ENCODE peak calls at places on chromosomes 12 and 14, in four cellular contexts. One of them, this sample, is unnamed.

GRCh38 chr12:7116196-7116595 is 7.2 kb upstream of the C1RL start:
- DNase-seq in right lobe of liver: peak; percentile 9
- DNase-seq in body of pancreas: no peak
- DNase-seq in CD8-positive, alpha-beta T cell: no peak
- DNase-seq in this sample: no peak

GRCh38 chr14:99971087-99971928 is 93.9 kb upstream of the EVL start:
- DNase-seq in CD8-positive, alpha-beta T cell: peak; percentile 73
- DNase-seq in body of pancreas: peak; percentile 87
- DNase-seq in right lobe of liver: peak; percentile 89
- DNase-seq in this sample: peak; percentile 99

GRCh38 chr12:89067436-89067835 is 284.9 kb downstream of the DUSP6 start:
- DNase-seq in right lobe of liver: no peak
- DNase-seq in CD8-positive, alpha-beta T cell: no peak
- DNase-seq in body of pancreas: no peak
- DNase-seq in this sample: peak; percentile 51

GRCh38 chr14:70114621-70115156 is 74.1 kb downstream of the SLC8A3 start:
- DNase-seq in right lobe of liver: no peak
- DNase-seq in CD8-positive, alpha-beta T cell: no peak
- DNase-seq in body of pancreas: no peak
- DNase-seq in this sample: no peak

GRCh38 chr12:131333136-131333535 is 377.8 kb upstream of the SFSWAP start:
- DNase-seq in body of pancreas: no peak
- DNase-seq in right lobe of liver: no peak
- DNase-seq in CD8-positive, alpha-beta T cell: no peak
- DNase-seq in this sample: no peak

GRCh38 chr12:32273712-32274111 is 125.6 kb upstream of the FGD4 start:
- DNase-seq in CD8-positive, alpha-beta T cell: peak; percentile 36
- DNase-seq in right lobe of liver: no peak
- DNase-seq in body of pancreas: no peak
- DNase-seq in this sample: no peak

GRCh38 chr12:108843187-108843586 is 14.2 kb downstream of the SSH1 start:
- DNase-seq in right lobe of liver: no peak
- DNase-seq in body of pancreas: no peak
- DNase-seq in CD8-positive, alpha-beta T cell: no peak
- DNase-seq in this sample: no peak

GRCh38 chr14:36507847-36508417 is 12.1 kb downstream of the NKX2-1 start:
- DNase-seq in CD8-positive, alpha-beta T cell: no peak
- DNase-seq in body of pancreas: no peak
- DNase-seq in right lobe of liver: no peak
- DNase-seq in this sample: peak; percentile 41

GRCh38 chr12:130086248-130086647 is 76.0 kb upstream of the FZD10 start:
- DNase-seq in right lobe of liver: no peak
- DNase-seq in CD8-positive, alpha-beta T cell: no peak
- DNase-seq in body of pancreas: no peak
- DNase-seq in this sample: no peak

GRCh38 chr12:107448198-107448597 is 237.4 kb upstream of the PWP1 start:
- DNase-seq in right lobe of liver: no peak
- DNase-seq in CD8-positive, alpha-beta T cell: no peak
- DNase-seq in body of pancreas: no peak
- DNase-seq in this sample: no peak

GRCh38 chr14:25411933-25412757 is 362.2 kb upstream of the STXBP6 start:
- DNase-seq in CD8-positive, alpha-beta T cell: no peak
- DNase-seq in right lobe of liver: no peak
- DNase-seq in body of pancreas: no peak
- DNase-seq in this sample: peak; percentile 31

GRCh38 chr12:19826988-19827550 is 387.8 kb downstream of the AEBP2 start:
- DNase-seq in right lobe of liver: no peak
- DNase-seq in body of pancreas: no peak
- DNase-seq in CD8-positive, alpha-beta T cell: no peak
- DNase-seq in this sample: no peak

GRCh38 chr12:53820503-53820902 is 68.7 kb upstream of the CISTR start:
- DNase-seq in right lobe of liver: no peak
- DNase-seq in body of pancreas: no peak
- DNase-seq in CD8-positive, alpha-beta T cell: no peak
- DNase-seq in this sample: no peak

DNA sequence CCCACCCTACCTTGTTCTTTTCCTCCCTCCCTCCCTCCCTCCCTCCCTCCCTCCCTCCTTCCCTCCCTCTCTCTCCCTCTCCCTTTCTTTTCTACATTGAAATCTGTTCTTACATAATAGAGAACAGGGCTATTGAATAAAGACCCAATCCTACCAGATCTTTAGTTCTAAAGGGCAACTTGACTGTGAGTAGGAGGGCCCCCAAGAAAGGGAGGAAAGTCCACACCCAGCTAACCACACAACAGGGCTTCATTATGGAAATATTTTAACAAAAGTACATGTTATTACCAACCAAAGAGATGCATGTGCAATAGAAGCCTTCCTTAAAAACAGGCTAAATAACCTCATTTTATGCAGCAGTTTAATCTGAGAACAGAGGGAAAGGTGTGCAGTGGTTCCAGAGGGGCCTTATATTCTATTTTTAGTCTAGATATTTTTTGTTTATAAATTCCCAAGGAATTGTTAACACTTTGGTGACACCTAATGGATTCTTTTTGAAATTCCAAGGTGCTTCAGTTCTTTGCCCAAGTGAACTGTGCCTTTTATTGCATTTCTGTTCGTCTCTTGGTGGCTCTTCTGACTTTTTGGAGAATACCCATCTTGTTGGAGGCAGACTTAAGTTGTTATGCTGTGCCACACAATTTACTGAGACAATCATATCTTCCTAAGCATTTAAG is 63.0 kb downstream of the GNS start:
- DNase-seq in body of pancreas: no peak
- DNase-seq in right lobe of liver: no peak
- DNase-seq in CD8-positive, alpha-beta T cell: no peak
- DNase-seq in this sample: no peak
- TF ChIP-seq CTCF in body of pancreas: no peak
- TF ChIP-seq CTCF in right lobe of liver: peak; percentile 36
- TF ChIP-seq CTCF in CD8-positive, alpha-beta T cell: no peak
- TF ChIP-seq CTCF in this sample: peak; percentile 40

GRCh38 chr14:105165134-105165704 is 3.4 kb downstream of the JAG2 start:
- DNase-seq in body of pancreas: no peak
- DNase-seq in right lobe of liver: no peak
- DNase-seq in CD8-positive, alpha-beta T cell: no peak
- DNase-seq in this sample: no peak

GRCh38 chr14:105166571-105167302 is 1.8 kb downstream of the JAG2 start:
- DNase-seq in body of pancreas: no peak
- DNase-seq in right lobe of liver: no peak
- DNase-seq in CD8-positive, alpha-beta T cell: no peak
- DNase-seq in this sample: no peak

GRCh38 chr14:105167303-105168092 is 1.1 kb downstream of the JAG2 start:
- DNase-seq in right lobe of liver: no peak
- DNase-seq in body of pancreas: no peak
- DNase-seq in CD8-positive, alpha-beta T cell: no peak
- DNase-seq in this sample: no peak

GRCh38 chr14:105168093-105168420 is 519 bp downstream of the JAG2 start:
- DNase-seq in right lobe of liver: no peak
- DNase-seq in CD8-positive, alpha-beta T cell: no peak
- DNase-seq in body of pancreas: no peak
- DNase-seq in this sample: no peak

DNA sequence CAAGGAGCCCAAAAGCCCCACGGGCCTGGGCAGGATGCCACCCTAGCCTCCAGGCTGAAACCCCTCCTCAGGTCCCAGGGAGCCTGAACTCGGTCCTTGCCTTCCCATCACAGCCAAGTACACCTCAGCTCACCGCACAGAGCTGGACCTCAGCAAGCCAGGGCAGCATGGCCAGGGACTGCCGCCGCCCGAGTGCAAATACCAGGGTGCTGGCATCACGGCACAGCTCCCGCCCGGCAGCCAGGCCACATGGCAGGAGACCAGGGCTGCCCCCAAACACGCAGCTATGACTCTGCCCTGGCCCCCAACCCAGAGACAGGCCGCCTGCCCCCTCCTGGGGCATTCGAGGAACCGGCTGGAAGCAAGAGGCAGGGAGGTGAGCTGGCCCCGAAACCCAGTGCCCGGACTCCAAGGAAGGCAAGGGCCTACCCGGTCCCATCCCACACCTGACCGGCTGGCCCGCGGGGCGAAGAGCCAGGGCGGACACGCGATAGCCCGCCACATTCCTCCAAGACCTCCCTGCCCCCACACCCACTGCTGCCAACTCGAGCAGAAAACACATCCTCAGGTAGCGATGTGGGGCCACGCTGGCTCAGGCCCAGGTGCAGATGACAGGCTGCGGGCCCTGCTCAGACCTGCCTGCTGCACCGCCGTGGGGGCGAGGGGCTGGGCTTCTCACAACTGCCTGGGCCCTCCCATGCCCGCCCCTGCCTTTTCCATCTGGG is 2.7 kb downstream of the JAG2 start:
- DNase-seq in right lobe of liver: no peak
- DNase-seq in CD8-positive, alpha-beta T cell: no peak
- DNase-seq in body of pancreas: no peak
- DNase-seq in this sample: no peak
- H3K27ac ChIP-seq in right lobe of liver: no peak overlapping the region
- H3K27ac ChIP-seq in CD8-positive, alpha-beta T cell: no peak overlapping the region
- H3K27ac ChIP-seq in body of pancreas: no peak overlapping the region
- H3K27ac ChIP-seq in this sample: no peak overlapping the region

GRCh38 chr12:57177354-57177753 is 29.9 kb upstream of the LRP1-AS start:
- DNase-seq in CD8-positive, alpha-beta T cell: no peak
- DNase-seq in body of pancreas: no peak
- DNase-seq in right lobe of liver: no peak
- DNase-seq in this sample: peak; percentile 18

GRCh38 chr12:57175428-57176138 is 28.2 kb upstream of the LRP1-AS start:
- DNase-seq in CD8-positive, alpha-beta T cell: peak; percentile 11
- DNase-seq in right lobe of liver: peak; percentile 72
- DNase-seq in body of pancreas: peak; percentile 74
- DNase-seq in this sample: peak; percentile 96

GRCh38 chr12:57176139-57176477 is 28.7 kb upstream of the LRP1-AS start:
- DNase-seq in body of pancreas: no peak
- DNase-seq in right lobe of liver: no peak
- DNase-seq in CD8-positive, alpha-beta T cell: no peak
- DNase-seq in this sample: peak; percentile 27

GRCh38 chr12:57178213-57178612 is 30.8 kb upstream of the LRP1-AS start:
- DNase-seq in CD8-positive, alpha-beta T cell: no peak
- DNase-seq in body of pancreas: no peak
- DNase-seq in right lobe of liver: no peak
- DNase-seq in this sample: peak; percentile 55

DNA sequence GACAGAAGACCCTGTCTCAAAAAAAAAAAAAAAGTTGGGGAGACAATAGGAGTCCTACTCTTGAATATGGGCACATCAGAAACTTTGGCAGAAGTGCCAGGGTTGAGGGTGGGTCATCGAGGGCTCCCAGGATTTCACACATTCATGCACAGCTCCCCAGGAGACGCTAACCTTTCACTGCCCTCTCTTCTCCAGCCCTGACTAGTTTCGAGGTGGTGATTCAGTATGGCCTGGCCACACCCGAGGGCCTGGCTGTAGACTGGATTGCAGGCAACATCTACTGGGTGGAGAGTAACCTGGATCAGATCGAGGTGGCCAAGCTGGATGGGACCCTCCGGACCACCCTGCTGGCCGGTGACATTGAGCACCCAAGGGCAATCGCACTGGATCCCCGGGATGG is 29.4 kb upstream of the LRP1-AS start:
- DNase-seq in body of pancreas: no peak
- DNase-seq in right lobe of liver: no peak
- DNase-seq in CD8-positive, alpha-beta T cell: no peak
- DNase-seq in this sample: peak; percentile 96
- H3K36me3 ChIP-seq in body of pancreas: no peaks in the 10 kb centered on the region
- H3K36me3 ChIP-seq in right lobe of liver: peaks cover 93% of the 10 kb centered on the region
- H3K36me3 ChIP-seq in CD8-positive, alpha-beta T cell: no peaks in the 10 kb centered on the region
- H3K36me3 ChIP-seq in this sample: peaks cover 96% of the 10 kb centered on the region

GRCh38 chr14:60488175-60488574 is 2.3 kb upstream of the C14orf39 start:
- DNase-seq in CD8-positive, alpha-beta T cell: no peak
- DNase-seq in right lobe of liver: no peak
- DNase-seq in body of pancreas: no peak
- DNase-seq in this sample: peak; percentile 53
- TF ChIP-seq CTCF in CD8-positive, alpha-beta T cell: no peak
- TF ChIP-seq CTCF in right lobe of liver: peak; percentile 25
- TF ChIP-seq CTCF in body of pancreas: no peak
- TF ChIP-seq CTCF in this sample: peak; percentile 27

DNA sequence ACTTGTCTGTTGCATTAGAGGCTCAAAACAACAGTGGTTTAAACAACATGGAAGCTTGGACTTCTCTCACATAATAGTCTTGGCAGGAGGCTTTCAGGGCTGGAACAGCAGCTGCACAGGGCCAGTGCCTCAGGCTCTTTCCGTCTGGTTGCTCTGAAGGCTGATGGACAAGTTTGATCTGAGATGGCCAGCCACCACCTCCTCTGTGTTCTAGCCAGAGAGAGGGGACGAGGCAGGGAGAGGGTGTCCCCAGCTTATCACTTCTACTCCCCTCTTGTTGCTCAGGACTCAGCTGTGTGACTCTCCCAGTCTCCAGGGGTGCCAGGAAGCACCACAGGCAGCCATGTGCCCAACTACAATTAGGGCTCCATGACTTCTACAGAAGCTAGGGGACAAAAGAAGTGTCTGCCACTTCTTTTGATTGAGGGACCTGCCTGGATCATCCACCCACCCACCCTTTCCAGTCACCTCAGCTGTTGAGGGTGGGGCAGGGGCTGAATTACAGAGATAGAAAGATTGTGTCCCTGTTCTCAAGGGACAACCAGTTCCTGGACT is 46.6 kb downstream of the SMIM41 start:
- DNase-seq in body of pancreas: no peak
- DNase-seq in right lobe of liver: no peak
- DNase-seq in CD8-positive, alpha-beta T cell: no peak
- DNase-seq in this sample: no peak
- H3K27ac ChIP-seq in body of pancreas: no peak overlapping the region
- H3K27ac ChIP-seq in right lobe of liver: peak overlapping the region; percentile 37
- H3K27ac ChIP-seq in CD8-positive, alpha-beta T cell: no peak overlapping the region
- H3K27ac ChIP-seq in this sample: no peak overlapping the region

GRCh38 chr12:105382771-105383632 is 52.5 kb downstream of the C12orf75 start:
- DNase-seq in CD8-positive, alpha-beta T cell: no peak
- DNase-seq in body of pancreas: peak; percentile 19
- DNase-seq in right lobe of liver: no peak
- DNase-seq in this sample: peak; percentile 88

GRCh38 chr12:105378821-105379400 is 48.4 kb downstream of the C12orf75 start:
- DNase-seq in CD8-positive, alpha-beta T cell: no peak
- DNase-seq in right lobe of liver: no peak
- DNase-seq in body of pancreas: no peak
- DNase-seq in this sample: no peak

GRCh38 chr12:105377077-105377476 is 46.6 kb downstream of the C12orf75 start:
- DNase-seq in right lobe of liver: no peak
- DNase-seq in body of pancreas: no peak
- DNase-seq in CD8-positive, alpha-beta T cell: no peak
- DNase-seq in this sample: no peak
- H3K36me3 ChIP-seq in right lobe of liver: no peaks in the 10 kb centered on the region
- H3K36me3 ChIP-seq in body of pancreas: no peaks in the 10 kb centered on the region
- H3K36me3 ChIP-seq in CD8-positive, alpha-beta T cell: no peaks in the 10 kb centered on the region
- H3K36me3 ChIP-seq in this sample: peaks cover 21% of the 10 kb centered on the region

GRCh38 chr14:105937253-105938054 is 411.1 kb downstream of the TMEM121 start:
- DNase-seq in body of pancreas: no peak
- DNase-seq in right lobe of liver: peak; percentile 88
- DNase-seq in CD8-positive, alpha-beta T cell: no peak
- DNase-seq in this sample: peak; percentile 41
- TF ChIP-seq CTCF in body of pancreas: no peak
- TF ChIP-seq CTCF in right lobe of liver: peak; percentile 17
- TF ChIP-seq CTCF in CD8-positive, alpha-beta T cell: no peak
- TF ChIP-seq CTCF in this sample: no peak

GRCh38 chr14:22544406-22544805 is 44.6 kb downstream of the DAD1 start:
- DNase-seq in body of pancreas: no peak
- DNase-seq in CD8-positive, alpha-beta T cell: no peak
- DNase-seq in right lobe of liver: no peak
- DNase-seq in this sample: no peak

GRCh38 chr14:22540811-22541360 is 48.1 kb downstream of the DAD1 start:
- DNase-seq in right lobe of liver: no peak
- DNase-seq in body of pancreas: no peak
- DNase-seq in CD8-positive, alpha-beta T cell: no peak
- DNase-seq in this sample: no peak

GRCh38 chr14:22541721-22542120 is 47.3 kb downstream of the DAD1 start:
- DNase-seq in body of pancreas: no peak
- DNase-seq in right lobe of liver: no peak
- DNase-seq in CD8-positive, alpha-beta T cell: no peak
- DNase-seq in this sample: no peak

GRCh38 chr14:22540286-22540685 is 48.7 kb downstream of the DAD1 start:
- DNase-seq in CD8-positive, alpha-beta T cell: no peak
- DNase-seq in right lobe of liver: no peak
- DNase-seq in body of pancreas: no peak
- DNase-seq in this sample: no peak

GRCh38 chr14:22542360-22542759 is 46.7 kb downstream of the DAD1 start:
- DNase-seq in CD8-positive, alpha-beta T cell: no peak
- DNase-seq in right lobe of liver: no peak
- DNase-seq in body of pancreas: no peak
- DNase-seq in this sample: no peak
- H3K27ac ChIP-seq in CD8-positive, alpha-beta T cell: peak overlapping the region; percentile 22
- H3K27ac ChIP-seq in right lobe of liver: no peak overlapping the region
- H3K27ac ChIP-seq in body of pancreas: no peak overlapping the region
- H3K27ac ChIP-seq in this sample: no peak overlapping the region